ENCODE peak calls at places on chromosomes 6 and 20, in nine cellular contexts. One of them, this sample, is unnamed.

GRCh38 chr20:51526105-51526470 is 16.4 kb downstream of the NFATC2 start:
- DNase-seq in cerebellar nuclear complex: no peak
- DNase-seq in midbrain: no peak
- DNase-seq in colonic mucosa: no peak
- DNase-seq in pons: no peak
- DNase-seq in tibial nerve: no peak
- DNase-seq in KBM-7: no peak
- DNase-seq in activated CD4-positive, alpha-beta T cell treated with anti-CD3 and anti-CD28 coated beads, Interleukin-2, amount 50 U/mL, for 1 hour: no peak
- DNase-seq in NB4: no peak
- DNase-seq in this sample: no peak

GRCh38 chr6:7086488-7086887 is 21.3 kb upstream of the RREB1 start:
- DNase-seq in cerebellar nuclear complex: no peak
- DNase-seq in NB4: peak; percentile 85
- DNase-seq in tibial nerve: no peak
- DNase-seq in KBM-7: peak; percentile 63
- DNase-seq in colonic mucosa: peak; percentile 32
- DNase-seq in pons: peak; percentile 46
- DNase-seq in midbrain: no peak
- DNase-seq in activated CD4-positive, alpha-beta T cell treated with anti-CD3 and anti-CD28 coated beads, Interleukin-2, amount 50 U/mL, for 1 hour: peak; percentile 25
- DNase-seq in this sample: peak; percentile 46

GRCh38 chr6:105794263-105794662 is 291.9 kb upstream of the PRDM1 start:
- DNase-seq in KBM-7: no peak
- DNase-seq in tibial nerve: peak; percentile 53
- DNase-seq in pons: peak; percentile 30
- DNase-seq in NB4: peak; percentile 60
- DNase-seq in cerebellar nuclear complex: no peak
- DNase-seq in colonic mucosa: peak; percentile 63
- DNase-seq in activated CD4-positive, alpha-beta T cell treated with anti-CD3 and anti-CD28 coated beads, Interleukin-2, amount 50 U/mL, for 1 hour: no peak
- DNase-seq in midbrain: peak; percentile 35
- DNase-seq in this sample: peak; percentile 54

GRCh38 chr20:38170914-38171300 is 5.8 kb upstream of the TGM2 start:
- DNase-seq in colonic mucosa: no peak
- DNase-seq in cerebellar nuclear complex: no peak
- DNase-seq in activated CD4-positive, alpha-beta T cell treated with anti-CD3 and anti-CD28 coated beads, Interleukin-2, amount 50 U/mL, for 1 hour: no peak
- DNase-seq in pons: no peak
- DNase-seq in midbrain: no peak
- DNase-seq in tibial nerve: no peak
- DNase-seq in KBM-7: no peak
- DNase-seq in NB4: no peak
- DNase-seq in this sample: no peak

GRCh38 chr6:62982951-62983350 is 228.3 kb upstream of the FKBP1C start:
- DNase-seq in midbrain: no peak
- DNase-seq in colonic mucosa: no peak
- DNase-seq in NB4: no peak
- DNase-seq in activated CD4-positive, alpha-beta T cell treated with anti-CD3 and anti-CD28 coated beads, Interleukin-2, amount 50 U/mL, for 1 hour: no peak
- DNase-seq in KBM-7: no peak
- DNase-seq in cerebellar nuclear complex: no peak
- DNase-seq in pons: no peak
- DNase-seq in tibial nerve: no peak
- DNase-seq in this sample: no peak

GRCh38 chr6:36349240-36349639 is 12.6 kb upstream of the BNIP5 start:
- DNase-seq in KBM-7: no peak
- DNase-seq in activated CD4-positive, alpha-beta T cell treated with anti-CD3 and anti-CD28 coated beads, Interleukin-2, amount 50 U/mL, for 1 hour: peak; percentile 34
- DNase-seq in pons: no peak
- DNase-seq in colonic mucosa: peak; percentile 84
- DNase-seq in cerebellar nuclear complex: no peak
- DNase-seq in NB4: no peak
- DNase-seq in midbrain: no peak
- DNase-seq in tibial nerve: no peak
- DNase-seq in this sample: no peak

GRCh38 chr6:5967594-5967993 is 39.1 kb downstream of the NRN1 start:
- DNase-seq in tibial nerve: no peak
- DNase-seq in KBM-7: no peak
- DNase-seq in colonic mucosa: no peak
- DNase-seq in pons: no peak
- DNase-seq in midbrain: no peak
- DNase-seq in activated CD4-positive, alpha-beta T cell treated with anti-CD3 and anti-CD28 coated beads, Interleukin-2, amount 50 U/mL, for 1 hour: no peak
- DNase-seq in cerebellar nuclear complex: no peak
- DNase-seq in NB4: no peak
- DNase-seq in this sample: no peak

GRCh38 chr20:54044156-54044555 is 26.2 kb downstream of the BCAS1 start:
- DNase-seq in NB4: peak; percentile 28
- DNase-seq in KBM-7: no peak
- DNase-seq in activated CD4-positive, alpha-beta T cell treated with anti-CD3 and anti-CD28 coated beads, Interleukin-2, amount 50 U/mL, for 1 hour: no peak
- DNase-seq in tibial nerve: no peak
- DNase-seq in midbrain: no peak
- DNase-seq in cerebellar nuclear complex: no peak
- DNase-seq in colonic mucosa: no peak
- DNase-seq in pons: no peak
- DNase-seq in this sample: no peak

GRCh38 chr6:36677059-36677749 is 1.3 kb upstream of the CDKN1A start:
- DNase-seq in KBM-7: peak; percentile 74
- DNase-seq in pons: no peak
- DNase-seq in midbrain: no peak
- DNase-seq in activated CD4-positive, alpha-beta T cell treated with anti-CD3 and anti-CD28 coated beads, Interleukin-2, amount 50 U/mL, for 1 hour: no peak
- DNase-seq in NB4: no peak
- DNase-seq in tibial nerve: no peak
- DNase-seq in colonic mucosa: no peak
- DNase-seq in cerebellar nuclear complex: no peak
- DNase-seq in this sample: no peak

GRCh38 chr6:77467038-77467437 is 3.7 kb upstream of the HTR1B start:
- DNase-seq in cerebellar nuclear complex: no peak
- DNase-seq in KBM-7: no peak
- DNase-seq in NB4: no peak
- DNase-seq in colonic mucosa: no peak
- DNase-seq in tibial nerve: no peak
- DNase-seq in pons: no peak
- DNase-seq in midbrain: no peak
- DNase-seq in activated CD4-positive, alpha-beta T cell treated with anti-CD3 and anti-CD28 coated beads, Interleukin-2, amount 50 U/mL, for 1 hour: no peak
- DNase-seq in this sample: no peak

GRCh38 chr6:12751694-12752304 is 35.2 kb downstream of the PHACTR1 start:
- DNase-seq in activated CD4-positive, alpha-beta T cell treated with anti-CD3 and anti-CD28 coated beads, Interleukin-2, amount 50 U/mL, for 1 hour: peak; percentile 18
- DNase-seq in midbrain: peak; percentile 18
- DNase-seq in pons: peak; percentile 8
- DNase-seq in KBM-7: peak; percentile 49
- DNase-seq in tibial nerve: no peak
- DNase-seq in NB4: peak; percentile 64
- DNase-seq in cerebellar nuclear complex: no peak
- DNase-seq in colonic mucosa: peak; percentile 27
- DNase-seq in this sample: peak; percentile 53

GRCh38 chr6:118309337-118310093 is 238.6 kb upstream of the PLN start:
- DNase-seq in NB4: no peak
- DNase-seq in colonic mucosa: no peak
- DNase-seq in cerebellar nuclear complex: no peak
- DNase-seq in pons: no peak
- DNase-seq in KBM-7: no peak
- DNase-seq in activated CD4-positive, alpha-beta T cell treated with anti-CD3 and anti-CD28 coated beads, Interleukin-2, amount 50 U/mL, for 1 hour: no peak
- DNase-seq in tibial nerve: no peak
- DNase-seq in midbrain: no peak
- DNase-seq in this sample: no peak

GRCh38 chr20:19785886-19786285 is 27.8 kb downstream of the RIN2 start:
- DNase-seq in colonic mucosa: no peak
- DNase-seq in activated CD4-positive, alpha-beta T cell treated with anti-CD3 and anti-CD28 coated beads, Interleukin-2, amount 50 U/mL, for 1 hour: no peak
- DNase-seq in tibial nerve: no peak
- DNase-seq in cerebellar nuclear complex: no peak
- DNase-seq in KBM-7: no peak
- DNase-seq in midbrain: no peak
- DNase-seq in NB4: no peak
- DNase-seq in pons: no peak
- DNase-seq in this sample: no peak

GRCh38 chr6:105806486-105806920 is 279.6 kb upstream of the PRDM1 start:
- DNase-seq in tibial nerve: no peak
- DNase-seq in KBM-7: no peak
- DNase-seq in midbrain: no peak
- DNase-seq in colonic mucosa: no peak
- DNase-seq in cerebellar nuclear complex: no peak
- DNase-seq in pons: no peak
- DNase-seq in activated CD4-positive, alpha-beta T cell treated with anti-CD3 and anti-CD28 coated beads, Interleukin-2, amount 50 U/mL, for 1 hour: no peak
- DNase-seq in NB4: no peak
- DNase-seq in this sample: no peak